ENCODE peak calls at places on chromosomes 3 and 15, in six cellular contexts. K, N, S, E, L and Y are unnamed samples.

GRCh38 chr3:154137036-154137435 is 15.8 kb downstream of the ARHGEF26 start:
- DNase-seq in K (no peak), N (no peak), S (no peak), E (no peak), L (no peak), Y (no peak)

GRCh38 chr15:80049046-80049445 is 10.4 kb upstream of the ZFAND6 start:
- DNase-seq in K (no peak), N (no peak), S (no peak), E (no peak), L (no peak), Y (no peak)

GRCh38 chr3:145170101-145170500 is 990.9 kb downstream of the PLOD2 start:
- DNase-seq in K (no peak), N (no peak), S (no peak), E (no peak), L (no peak), Y (no peak)

GRCh38 chr15:39918688-39919385 is 1.2 kb downstream of the GPR176 start:
- DNase-seq in K (no peak), N (no peak), S (no peak), E (no peak), L (peak; percentile 93), Y (no peak)

GRCh38 chr3:106570426-106570825 is 701.6 kb upstream of the CBLB start:
- DNase-seq in K (no peak), N (no peak), S (no peak), E (no peak), L (no peak), Y (no peak)

GRCh38 chr3:141330718-141331369 is 37.5 kb upstream of the ZBTB38 start:
- DNase-seq in K (no peak), N (no peak), S (peak; percentile 37), E (no peak), L (peak; percentile 54), Y (no peak)

GRCh38 chr15:90994059-90994416 is 297 bp downstream of the PRC1 start:
- DNase-seq in K (peak; percentile 21), N (no peak), S (no peak), E (peak; percentile 44), L (no peak), Y (no peak)

GRCh38 chr3:68876112-68876713 is 56.1 kb downstream of the TAFA4 start:
- DNase-seq in K (no peak), N (no peak), S (peak; percentile 66), E (peak; percentile 14), L (peak; percentile 74), Y (no peak)

GRCh38 chr15:91821458-91821857 is 32.0 kb upstream of the SLCO3A1 start:
- DNase-seq in K (no peak), N (no peak), S (no peak), E (no peak), L (no peak), Y (no peak)

GRCh38 chr3:138046955-138047354 is 37.0 kb downstream of the CLDN18 start:
- DNase-seq in K (no peak), N (no peak), S (no peak), E (no peak), L (no peak), Y (no peak)

GRCh38 chr15:31457631-31458526 is 131.2 kb downstream of the KLF13 start:
- DNase-seq in K (no peak), N (no peak), S (peak; percentile 69), E (no peak), L (peak; percentile 44), Y (no peak)

GRCh38 chr15:91887921-91888373 is 34.4 kb downstream of the SLCO3A1 start:
- DNase-seq in K (no peak), N (no peak), S (no peak), E (no peak), L (no peak), Y (no peak)

GRCh38 chr3:141456328-141456689 is 30.5 kb upstream of the RASA2 start:
- DNase-seq in K (no peak), N (no peak), S (no peak), E (no peak), L (peak; percentile 84), Y (no peak)

DNA sequence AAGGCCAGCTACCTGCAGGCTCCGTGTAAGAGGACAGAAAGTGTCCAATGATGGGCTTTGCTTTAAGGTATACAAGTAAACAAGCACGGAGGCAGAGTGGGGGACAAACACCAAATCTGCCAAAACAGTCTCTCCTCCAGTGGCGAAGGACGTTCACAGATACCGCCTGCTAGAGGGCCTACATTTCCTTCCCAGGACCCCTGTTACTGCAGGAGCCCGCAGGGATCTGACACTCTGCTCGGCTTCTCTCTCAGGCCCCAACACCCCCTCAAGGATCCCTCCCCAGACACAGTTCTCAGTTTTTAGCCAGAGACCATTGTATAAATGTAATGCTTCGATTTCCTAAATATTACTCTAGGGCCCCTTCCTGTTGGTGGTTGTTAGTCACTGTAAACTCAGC is 46.0 kb upstream of the VGLL4 start:
- DNase-seq in K (no peak), N (no peak), S (no peak), E (no peak), L (no peak), Y (no peak)
- H3K4me3 ChIP-seq in K (no peak overlapping the region), N (no peak overlapping the region), S (no peak overlapping the region), E (no peak overlapping the region), L (no peak overlapping the region), Y (no peak overlapping the region)

DNA sequence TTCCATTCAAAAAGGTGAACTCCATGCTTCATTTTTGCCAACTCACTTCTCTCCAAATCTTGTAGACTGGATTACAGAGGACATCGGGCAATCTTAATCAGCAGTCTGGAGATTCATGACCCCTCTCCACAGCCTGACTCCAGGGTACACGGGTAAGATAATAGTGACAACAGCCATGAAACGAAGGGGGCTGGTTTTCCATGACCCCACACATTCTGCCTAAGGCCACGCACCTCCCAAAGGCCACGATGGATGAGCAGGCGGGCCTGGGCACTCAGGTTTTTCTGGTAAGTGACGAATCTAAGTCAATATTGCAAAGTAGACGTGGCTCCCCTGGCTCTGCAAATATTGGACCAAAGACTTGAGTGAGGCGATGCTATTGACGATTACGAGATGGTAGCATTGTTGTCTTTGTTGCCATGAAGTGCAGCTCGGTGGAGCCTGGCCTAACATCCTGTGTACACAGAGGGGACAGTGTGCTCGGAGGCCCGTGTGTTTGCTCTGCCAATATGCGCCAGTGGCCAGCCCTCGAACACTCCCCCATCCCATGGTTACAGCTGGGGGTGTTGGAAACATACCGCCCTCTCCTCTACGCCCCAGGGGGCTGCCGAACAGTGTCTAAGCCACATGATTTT is 119.1 kb downstream of the OPA1 start:
- DNase-seq in K (no peak), N (no peak), S (no peak), E (no peak), L (no peak), Y (no peak)
- TF ChIP-seq POLR2A in K (no peak), N (no peak), S (no peak), E (no peak), L (no peak), Y (no peak)

GRCh38 chr3:113210608-113211369 is 568 bp upstream of the BOC start:
- DNase-seq in K (no peak), N (peak; percentile 80), S (no peak), E (no peak), L (no peak), Y (no peak)
- H3K4me3 ChIP-seq in K (peak overlapping the region; percentile 88), N (peak overlapping the region; percentile 73), S (peak overlapping the region; percentile 66), E (no peak overlapping the region), L (peak overlapping the region; percentile 76), Y (peak overlapping the region; percentile 85)

GRCh38 chr3:181880339-181880738 is 168.6 kb downstream of the SOX2 start:
- DNase-seq in K (no peak), N (no peak), S (no peak), E (no peak), L (no peak), Y (no peak)
- TF ChIP-seq POLR2A in K (no peak), N (no peak), S (no peak), E (no peak), L (no peak), Y (no peak)

GRCh38 chr15:88804257-88804656 is 1.0 kb downstream of the ACAN start:
- DNase-seq in K (no peak), N (no peak), S (no peak), E (no peak), L (no peak), Y (no peak)

GRCh38 chr15:88803241-88803919 is at the start of gene ACAN:
- DNase-seq in K (no peak), N (no peak), S (no peak), E (no peak), L (no peak), Y (no peak)

GRCh38 chr15:88805031-88805780 is 2.0 kb downstream of the ACAN start:
- DNase-seq in K (no peak), N (no peak), S (no peak), E (no peak), L (no peak), Y (no peak)

GRCh38 chr15:88802991-88803240 is 320 bp upstream of the ACAN start:
- DNase-seq in K (no peak), N (no peak), S (no peak), E (no peak), L (no peak), Y (no peak)

DNA sequence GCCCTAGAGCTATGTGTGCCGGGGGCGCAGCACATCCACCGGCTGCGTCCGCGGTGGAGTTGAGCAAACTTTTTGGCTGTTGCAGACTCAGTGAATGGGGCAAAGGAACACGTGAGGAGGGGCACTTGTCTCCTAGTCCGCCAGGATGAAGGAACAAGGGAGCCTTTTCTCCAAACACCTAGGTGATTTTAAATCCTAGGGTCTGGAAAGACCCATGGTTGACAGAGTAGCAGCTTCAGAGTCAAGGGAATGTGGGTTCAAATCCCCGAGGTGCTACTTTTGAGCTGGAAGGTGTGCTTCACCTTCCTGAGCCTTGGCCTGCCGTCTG is 648 bp downstream of the ACAN start:
- DNase-seq in K (no peak), N (no peak), S (no peak), E (no peak), L (no peak), Y (no peak)
- H3K4me3 ChIP-seq in K (no peak overlapping the region), N (no peak overlapping the region), S (peak overlapping the region; percentile 36), E (no peak overlapping the region), L (no peak overlapping the region), Y (no peak overlapping the region)

GRCh38 chr3:8420613-8421012 is 81.0 kb upstream of the LMCD1 start:
- DNase-seq in K (no peak), N (no peak), S (no peak), E (no peak), L (no peak), Y (no peak)
- TF ChIP-seq POLR2A in K (no peak), N (no peak), S (no peak), E (no peak), L (no peak), Y (no peak)

GRCh38 chr3:157532529-157533297 is 29.5 kb upstream of the VEPH1 start:
- DNase-seq in K (peak; percentile 28), N (no peak), S (peak; percentile 64), E (peak; percentile 69), L (peak; percentile 92), Y (no peak)

GRCh38 chr3:157530637-157531300 is 27.6 kb upstream of the VEPH1 start:
- DNase-seq in K (no peak), N (no peak), S (no peak), E (no peak), L (peak; percentile 53), Y (no peak)

GRCh38 chr3:157531301-157531660 is 28.1 kb upstream of the VEPH1 start:
- DNase-seq in K (no peak), N (no peak), S (no peak), E (no peak), L (peak; percentile 61), Y (no peak)

GRCh38 chr3:157533298-157533870 is 30.2 kb upstream of the VEPH1 start:
- DNase-seq in K (no peak), N (no peak), S (no peak), E (peak; percentile 14), L (peak; percentile 94), Y (no peak)

GRCh38 chr3:157531771-157532170 is 28.6 kb upstream of the VEPH1 start:
- DNase-seq in K (no peak), N (no peak), S (no peak), E (no peak), L (peak; percentile 21), Y (no peak)
- H3K4me3 ChIP-seq in K (no peak overlapping the region), N (no peak overlapping the region), S (no peak overlapping the region), E (no peak overlapping the region), L (no peak overlapping the region), Y (no peak overlapping the region)